ENCODE peak calls at places on chromosome 7, in six cellular contexts. Y is psoas muscle, N is K562, R is esophagus squamous epithelium, A is colonic mucosa, B is neural progenitor cell. F is an unnamed sample.

GRCh38 chr7:134792968-134793367 is 13.5 kb downstream of the CALD1 start:
- DNase-seq in R (no peak), N (no peak), A (no peak), Y (no peak), B (no peak), F (no peak)

GRCh38 chr7:27374958-27375841 is 132.6 kb downstream of the EVX1 start:
- DNase-seq in B (no peak), A (no peak), N (no peak), Y (no peak), R (no peak), F (no peak)

GRCh38 chr7:94169682-94170081 is 165.5 kb upstream of the BET1 start:
- DNase-seq in R (no peak), N (no peak), B (no peak), A (no peak), Y (no peak), F (no peak)

GRCh38 chr7:114791771-114792170 is 130.1 kb upstream of the MDFIC start:
- DNase-seq in B (no peak), R (no peak), Y (no peak), N (no peak), A (no peak), F (no peak)

GRCh38 chr7:132743974-132744373 is 167.7 kb upstream of the PLXNA4 start:
- DNase-seq in R (no peak), B (no peak), N (no peak), Y (no peak), A (no peak), F (no peak)

GRCh38 chr7:35761882-35762720 is 38.8 kb upstream of the SEPTIN7 start:
- DNase-seq in R (no peak), B (no peak), Y (no peak), A (no peak), N (no peak), F (peak; percentile 26)

GRCh38 chr7:101747758-101748345 is 69.6 kb upstream of the CUX1 start:
- DNase-seq in B (peak; percentile 36), N (no peak), R (no peak), A (no peak), Y (no peak), F (no peak)

GRCh38 chr7:66837007-66837406 is 84.0 kb upstream of the TMEM248 start:
- DNase-seq in B (peak; percentile 76), N (peak; percentile 38), Y (no peak), R (no peak), A (peak; percentile 71), F (no peak)

GRCh38 chr7:104809906-104810305 is 204.1 kb upstream of the KMT2E start:
- DNase-seq in N (no peak), Y (no peak), R (no peak), A (no peak), B (no peak), F (no peak)

GRCh38 chr7:90119178-90119971 is 34.9 kb upstream of the STEAP1 start:
- DNase-seq in A (peak; percentile 25), Y (peak; percentile 30), N (no peak), B (peak; percentile 48), R (no peak), F (no peak)

GRCh38 chr7:156650042-156650441 is 9.5 kb downstream of the RNF32 start:
- DNase-seq in N (peak; percentile 77), R (no peak), B (peak; percentile 57), A (peak; percentile 45), Y (no peak), F (peak; percentile 23)

GRCh38 chr7:155349601-155350331 is 52.1 kb downstream of the INSIG1 start:
- DNase-seq in B (peak; percentile 34), R (no peak), A (no peak), N (no peak), Y (no peak), F (no peak)

GRCh38 chr7:36686499-36686898 is 37.8 kb downstream of the AOAH start:
- DNase-seq in R (no peak), N (no peak), B (no peak), A (no peak), Y (no peak), F (peak; percentile 59)

GRCh38 chr7:94045566-94045965 is 41.4 kb upstream of the BET1 start:
- DNase-seq in B (no peak), A (no peak), Y (no peak), N (no peak), R (no peak), F (no peak)

GRCh38 chr7:44103941-44104879 is at the start of gene AEBP1:
- DNase-seq in R (no peak), A (no peak), Y (peak; percentile 62), B (peak; percentile 71), N (no peak), F (no peak)

GRCh38 chr7:39433550-39433949 is 132.7 kb upstream of the YAE1 start:
- DNase-seq in B (no peak), N (no peak), A (no peak), R (no peak), Y (no peak), F (no peak)

GRCh38 chr7:73991522-73992103 is 36.4 kb upstream of the ELN start:
- DNase-seq in Y (no peak), A (no peak), R (no peak), B (no peak), N (no peak), F (no peak)

GRCh38 chr7:19105546-19105945 is 11.9 kb downstream of the TWIST1 start:
- DNase-seq in Y (no peak), A (no peak), R (no peak), B (no peak), N (no peak), F (no peak)

GRCh38 chr7:44547536-44548221 is 6.5 kb upstream of the NPC1L1 start:
- DNase-seq in A (no peak), N (no peak), R (no peak), B (no peak), Y (no peak), F (no peak)

GRCh38 chr7:1755783-1756626 is 85.9 kb downstream of the ELFN1 start:
- DNase-seq in B (no peak), Y (no peak), R (no peak), N (no peak), A (no peak), F (no peak)

GRCh38 chr7:100692578-100692961 is 1.5 kb downstream of the GIGYF1 start:
- DNase-seq in R (no peak), N (no peak), Y (no peak), B (no peak), A (no peak), F (no peak)
- H3K27ac ChIP-seq in R (peak overlapping the region; percentile 89), N (peak overlapping the region; percentile 86), Y (no peak overlapping the region), B (no peak overlapping the region), A (no peak overlapping the region), F (peak overlapping the region; percentile 85)

GRCh38 chr7:158971214-158971613 is 114.9 kb downstream of the DYNC2I1 start:
- DNase-seq in B (no peak), N (no peak), Y (no peak), R (no peak), A (no peak), F (no peak)

GRCh38 chr7:158975526-158976467 is 119.4 kb downstream of the DYNC2I1 start:
- DNase-seq in A (no peak), N (peak; percentile 87), Y (no peak), B (peak; percentile 63), R (no peak), F (peak; percentile 51)

GRCh38 chr7:158973941-158974785 is 117.8 kb downstream of the DYNC2I1 start:
- DNase-seq in N (no peak), B (no peak), Y (no peak), R (no peak), A (no peak), F (no peak)

GRCh38 chr7:158976468-158976848 is 120.1 kb downstream of the DYNC2I1 start:
- DNase-seq in Y (no peak), A (no peak), B (peak; percentile 31), N (no peak), R (no peak), F (no peak)

GRCh38 chr7:158973440-158973839 is 117.1 kb downstream of the DYNC2I1 start:
- DNase-seq in A (no peak), N (peak; percentile 74), R (no peak), B (peak; percentile 70), Y (no peak), F (peak; percentile 8)
- TF ChIP-seq CTCF in A (peak; percentile 15), N (peak; percentile 64), R (no peak), B (peak; percentile 51), Y (no peak), F (no peak)

GRCh38 chr7:129947001-129947400 is 5.8 kb downstream of the UBE2H start:
- DNase-seq in Y (no peak), R (no peak), A (no peak), B (no peak), N (no peak), F (no peak)
- H3K27ac ChIP-seq in Y (peak overlapping the region; percentile 98), R (peak overlapping the region; percentile 99), A (no peak overlapping the region), B (no peak overlapping the region), N (no peak overlapping the region), F (no peak overlapping the region)

GRCh38 chr7:127619681-127620405 is 1.9 kb upstream of the PAX4 start:
- DNase-seq in Y (no peak), B (peak; percentile 75), A (no peak), N (no peak), R (no peak), F (no peak)
- TF ChIP-seq CTCF in Y (no peak), B (peak; percentile 23), A (no peak), N (no peak), R (no peak), F (no peak)

DNA sequence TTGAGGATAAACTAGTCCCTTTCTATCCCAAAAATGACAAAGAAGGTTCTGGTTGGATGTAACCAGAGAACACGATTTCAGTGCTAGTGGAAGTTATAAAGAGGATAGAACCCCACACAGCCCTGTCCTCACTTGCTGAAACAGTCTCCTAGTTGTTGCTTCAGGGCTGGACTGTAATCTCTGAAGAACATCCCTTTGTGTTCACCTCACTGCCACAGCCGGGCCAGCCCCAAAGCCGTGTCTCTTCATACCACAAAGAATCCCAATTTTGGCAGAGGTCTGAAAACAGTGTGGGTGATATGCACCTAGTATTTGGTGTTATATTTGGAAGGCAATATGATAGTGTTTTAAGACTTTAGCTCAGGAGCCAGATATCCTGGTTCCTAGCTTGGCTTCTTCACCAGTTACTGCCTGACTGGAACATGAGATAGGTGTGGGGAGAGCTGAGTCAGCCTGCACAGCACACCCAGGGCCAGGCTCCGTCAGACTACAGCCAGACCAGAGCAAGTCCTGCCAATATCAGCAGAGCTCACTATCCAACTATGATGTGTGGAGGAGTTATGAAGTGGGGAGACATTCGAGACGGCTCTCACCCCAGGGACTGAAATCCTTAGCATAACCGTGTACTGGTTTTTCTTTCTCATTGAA is 21.2 kb downstream of the CYP3A4 start:
- DNase-seq in A (no peak), Y (peak; percentile 68), B (no peak), N (peak; percentile 83), R (no peak), F (peak; percentile 59)
- H3K27ac ChIP-seq in A (no peak overlapping the region), Y (peak overlapping the region; percentile 51), B (no peak overlapping the region), N (peak overlapping the region; percentile 20), R (peak overlapping the region; percentile 69), F (peak overlapping the region; percentile 70)

GRCh38 chr7:153381275-153382119 is 621.9 kb downstream of the ACTR3B start:
- DNase-seq in Y (no peak), R (no peak), A (no peak), B (peak; percentile 62), N (peak; percentile 78), F (no peak)
- TF ChIP-seq CTCF in Y (peak; percentile 43), R (peak; percentile 28), A (peak; percentile 52), B (peak; percentile 88), N (peak; percentile 95), F (no peak)

DNA sequence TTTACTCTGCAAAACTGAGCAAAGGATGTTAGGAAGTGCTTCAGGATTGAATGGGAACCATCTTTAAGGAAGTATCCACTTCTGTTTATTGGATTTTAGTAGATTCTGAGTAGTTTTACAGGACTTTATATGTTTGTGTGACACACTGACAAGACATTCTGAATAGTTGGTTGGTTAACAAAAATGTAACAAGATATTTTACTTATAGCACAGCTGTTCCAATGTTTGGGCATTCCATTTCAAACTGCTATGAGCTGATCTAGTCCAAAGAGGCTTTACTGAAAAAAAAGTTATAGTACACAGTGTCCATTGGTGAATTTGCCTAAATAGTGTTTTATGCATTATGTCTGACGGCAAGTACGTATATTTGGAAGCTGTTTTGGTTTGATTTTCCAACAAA is 99.1 kb downstream of the SAMD9 start:
- DNase-seq in A (no peak), R (no peak), B (no peak), N (no peak), Y (no peak), F (no peak)
- H3K27ac ChIP-seq in A (no peak overlapping the region), R (no peak overlapping the region), B (no peak overlapping the region), N (no peak overlapping the region), Y (no peak overlapping the region), F (no peak overlapping the region)

F was measured in RWPE1.